ENCODE peak calls at places on chromosome 5, in four cellular contexts. One of them, this sample, is unnamed.

GRCh38 chr5:153970496-153970895 is 68.2 kb downstream of the FAM114A2 start:
- DNase-seq in neural crest cell: no peak
- DNase-seq in activated B cell treated with CpG ODN at 0.5 μM for 24 hours: no peak
- DNase-seq in left ventricle myocardium inferior: no peak
- DNase-seq in this sample: no peak

GRCh38 chr5:58088941-58089340 is 370.9 kb downstream of the PLK2 start:
- DNase-seq in activated B cell treated with CpG ODN at 0.5 μM for 24 hours: no peak
- DNase-seq in neural crest cell: no peak
- DNase-seq in left ventricle myocardium inferior: no peak
- DNase-seq in this sample: no peak

GRCh38 chr5:36870399-36871040 is 6.0 kb upstream of the NIPBL start:
- DNase-seq in left ventricle myocardium inferior: no peak
- DNase-seq in activated B cell treated with CpG ODN at 0.5 μM for 24 hours: no peak
- DNase-seq in neural crest cell: no peak
- DNase-seq in this sample: peak

GRCh38 chr5:58244819-58245478 is 214.9 kb downstream of the PLK2 start:
- DNase-seq in neural crest cell: no peak
- DNase-seq in left ventricle myocardium inferior: no peak
- DNase-seq in activated B cell treated with CpG ODN at 0.5 μM for 24 hours: no peak
- DNase-seq in this sample: no peak

GRCh38 chr5:92962752-92963151 is 618.3 kb downstream of the NR2F1-AS1 start:
- DNase-seq in activated B cell treated with CpG ODN at 0.5 μM for 24 hours: no peak
- DNase-seq in left ventricle myocardium inferior: no peak
- DNase-seq in neural crest cell: no peak
- DNase-seq in this sample: no peak

GRCh38 chr5:55151923-55152842 is 7.8 kb upstream of the GPX8 start:
- DNase-seq in neural crest cell: no peak
- DNase-seq in activated B cell treated with CpG ODN at 0.5 μM for 24 hours: no peak
- DNase-seq in left ventricle myocardium inferior: no peak
- DNase-seq in this sample: no peak

GRCh38 chr5:133610489-133611356 is 1.6 kb downstream of the FSTL4 start:
- DNase-seq in neural crest cell: peak
- DNase-seq in activated B cell treated with CpG ODN at 0.5 μM for 24 hours: peak
- DNase-seq in left ventricle myocardium inferior: peak
- DNase-seq in this sample: peak

GRCh38 chr5:125323613-125324012 is 577.2 kb upstream of the ZNF608 start:
- DNase-seq in activated B cell treated with CpG ODN at 0.5 μM for 24 hours: no peak
- DNase-seq in left ventricle myocardium inferior: no peak
- DNase-seq in neural crest cell: no peak
- DNase-seq in this sample: no peak

DNA sequence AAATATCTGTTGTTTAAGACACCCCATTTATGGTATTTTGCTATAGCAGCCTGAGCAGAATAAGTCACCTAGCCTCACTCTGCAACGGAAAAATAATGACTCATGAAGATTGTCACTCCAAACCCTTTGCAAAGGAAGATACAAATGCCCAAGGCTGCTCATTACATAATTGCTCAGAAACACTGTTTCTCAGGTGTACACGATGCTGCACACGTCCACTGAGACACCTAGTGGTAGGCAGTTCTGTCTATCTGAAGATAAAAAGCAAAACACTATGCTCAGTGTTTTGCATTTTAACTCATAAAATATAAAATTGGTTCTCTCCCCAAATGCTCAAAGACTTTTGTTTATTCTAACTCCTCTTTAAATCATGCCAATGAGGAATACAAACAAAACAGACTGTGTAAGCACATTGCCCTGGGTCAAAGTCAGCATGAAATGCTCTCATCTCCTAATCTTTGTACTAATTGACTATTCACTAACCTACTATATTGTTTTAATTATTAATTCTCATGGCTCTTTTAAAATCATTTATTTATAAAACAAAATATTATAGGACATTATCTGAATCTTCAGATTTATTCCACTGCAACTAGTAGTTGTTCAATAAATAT is 7.7 kb upstream of the TSLP start:
- DNase-seq in activated B cell treated with CpG ODN at 0.5 μM for 24 hours: no peak
- DNase-seq in left ventricle myocardium inferior: no peak
- DNase-seq in neural crest cell: no peak
- DNase-seq in this sample: no peak
- TF ChIP-seq CTCF in activated B cell treated with CpG ODN at 0.5 μM for 24 hours: no peak
- TF ChIP-seq CTCF in left ventricle myocardium inferior: peak
- TF ChIP-seq CTCF in neural crest cell: peak
- TF ChIP-seq CTCF in this sample: peak

GRCh38 chr5:149439899-149440655 is 61.0 kb upstream of the IL17B start:
- DNase-seq in neural crest cell: no peak
- DNase-seq in activated B cell treated with CpG ODN at 0.5 μM for 24 hours: no peak
- DNase-seq in left ventricle myocardium inferior: no peak
- DNase-seq in this sample: no peak
- TF ChIP-seq CTCF in neural crest cell: peak
- TF ChIP-seq CTCF in activated B cell treated with CpG ODN at 0.5 μM for 24 hours: no peak
- TF ChIP-seq CTCF in left ventricle myocardium inferior: peak
- TF ChIP-seq CTCF in this sample: no peak

GRCh38 chr5:69086206-69086605 is 7.6 kb upstream of the SLC30A5 start:
- DNase-seq in left ventricle myocardium inferior: no peak
- DNase-seq in neural crest cell: no peak
- DNase-seq in activated B cell treated with CpG ODN at 0.5 μM for 24 hours: no peak
- DNase-seq in this sample: no peak

GRCh38 chr5:69078921-69079537 is 14.8 kb upstream of the SLC30A5 start:
- DNase-seq in activated B cell treated with CpG ODN at 0.5 μM for 24 hours: no peak
- DNase-seq in left ventricle myocardium inferior: no peak
- DNase-seq in neural crest cell: no peak
- DNase-seq in this sample: no peak

GRCh38 chr5:69079556-69079955 is 14.3 kb upstream of the SLC30A5 start:
- DNase-seq in left ventricle myocardium inferior: no peak
- DNase-seq in activated B cell treated with CpG ODN at 0.5 μM for 24 hours: no peak
- DNase-seq in neural crest cell: no peak
- DNase-seq in this sample: no peak

GRCh38 chr5:69084903-69085302 is 8.9 kb upstream of the SLC30A5 start:
- DNase-seq in neural crest cell: no peak
- DNase-seq in activated B cell treated with CpG ODN at 0.5 μM for 24 hours: no peak
- DNase-seq in left ventricle myocardium inferior: no peak
- DNase-seq in this sample: no peak

GRCh38 chr5:69083412-69083811 is 10.4 kb upstream of the SLC30A5 start:
- DNase-seq in activated B cell treated with CpG ODN at 0.5 μM for 24 hours: no peak
- DNase-seq in left ventricle myocardium inferior: no peak
- DNase-seq in neural crest cell: no peak
- DNase-seq in this sample: no peak
- TF ChIP-seq CTCF in activated B cell treated with CpG ODN at 0.5 μM for 24 hours: no peak
- TF ChIP-seq CTCF in left ventricle myocardium inferior: no peak
- TF ChIP-seq CTCF in neural crest cell: no peak
- TF ChIP-seq CTCF in this sample: no peak

GRCh38 chr5:11797132-11797531 is 107.1 kb downstream of the CTNND2 start:
- DNase-seq in left ventricle myocardium inferior: no peak
- DNase-seq in activated B cell treated with CpG ODN at 0.5 μM for 24 hours: no peak
- DNase-seq in neural crest cell: no peak
- DNase-seq in this sample: no peak
- TF ChIP-seq CTCF in left ventricle myocardium inferior: no peak
- TF ChIP-seq CTCF in activated B cell treated with CpG ODN at 0.5 μM for 24 hours: no peak
- TF ChIP-seq CTCF in neural crest cell: no peak
- TF ChIP-seq CTCF in this sample: no peak